ENCODE peak calls at places on chromosomes 7 and 10, in seven cellular contexts. E is suprapubic skin, J is endothelial cell, L is PC-3, S is nephron progenitor cell, F is tibial artery, Q is cardiac fibroblast. I is an unnamed sample.

GRCh38 chr7:21651697-21652096 is 108.9 kb downstream of the DNAH11 start:
- DNase-seq in L (no peak), F (no peak), J (no peak), S (no peak), Q (no peak), E (no peak), I (no peak)

GRCh38 chr7:104940023-104940710 is 73.8 kb upstream of the KMT2E start:
- DNase-seq in E (no peak), F (no peak), L (no peak), J (no peak), Q (no peak), S (no peak), I (no peak)

GRCh38 chr7:158617737-158618128 is 30.1 kb upstream of the PTPRN2 start:
- DNase-seq in J (no peak), Q (peak; percentile 9), S (no peak), E (no peak), F (no peak), L (no peak), I (no peak)

GRCh38 chr10:74922921-74923320 is 96.5 kb downstream of the KAT6B start:
- DNase-seq in F (no peak), L (peak; percentile 100), J (no peak), Q (peak; percentile 50), S (no peak), E (no peak), I (no peak)

GRCh38 chr10:57096044-57096443 is 735.0 kb upstream of the ZWINT start:
- DNase-seq in E (no peak), Q (no peak), J (no peak), L (no peak), S (no peak), F (no peak), I (no peak)

GRCh38 chr7:146115665-146116451 is 743 bp upstream of the CNTNAP2 start:
- DNase-seq in E (no peak), S (peak; percentile 97), L (peak; percentile 46), J (peak; percentile 60), Q (peak; percentile 41), F (no peak), I (peak; percentile 87)

GRCh38 chr10:12902135-12902572 is 99.4 kb downstream of the CCDC3 start:
- DNase-seq in J (peak; percentile 67), E (no peak), F (peak; percentile 66), L (peak; percentile 53), S (peak; percentile 75), Q (peak; percentile 66), I (peak; percentile 67)

GRCh38 chr7:33143996-33144718 is 14.8 kb downstream of the BBS9 start:
- DNase-seq in L (peak; percentile 32), J (no peak), S (no peak), Q (peak; percentile 37), E (no peak), F (no peak), I (no peak)

GRCh38 chr10:70518695-70519094 is 40.1 kb downstream of the PALD1 start:
- DNase-seq in L (peak; percentile 93), J (no peak), S (no peak), Q (peak; percentile 28), E (no peak), F (no peak), I (no peak)

GRCh38 chr10:28202941-28203352 is 99.9 kb downstream of the MPP7 start:
- DNase-seq in Q (no peak), L (peak; percentile 4), S (peak; percentile 16), E (no peak), J (no peak), F (peak; percentile 64), I (no peak)

GRCh38 chr10:110568055-110568735 is 700 bp downstream of the SMC3 start:
- DNase-seq in J (peak; percentile 35), E (peak; percentile 81), S (peak; percentile 52), F (peak; percentile 44), Q (peak; percentile 26), L (peak; percentile 7), I (peak; percentile 62)

GRCh38 chr7:5419523-5420107 is 4.0 kb downstream of the TNRC18 start:
- DNase-seq in S (peak; percentile 43), J (peak; percentile 21), E (no peak), L (peak; percentile 17), F (no peak), Q (peak; percentile 32), I (peak; percentile 35)

GRCh38 chr7:101900103-101900502 is 82.7 kb downstream of the CUX1 start:
- DNase-seq in J (no peak), L (no peak), F (peak; percentile 46), E (no peak), Q (no peak), S (no peak), I (no peak)

GRCh38 chr7:130154501-130155317 is 50.5 kb downstream of the TMEM209 start:
- DNase-seq in E (no peak), J (peak; percentile 31), S (no peak), Q (no peak), F (no peak), L (peak; percentile 19), I (peak; percentile 79)

GRCh38 chr10:126872768-126873167 is 32.5 kb upstream of the DOCK1 start:
- DNase-seq in S (no peak), J (no peak), L (no peak), E (no peak), Q (peak; percentile 9), F (no peak), I (no peak)

GRCh38 chr7:82428186-82428961 is 15.2 kb downstream of the CACNA2D1 start:
- DNase-seq in L (no peak), F (no peak), E (no peak), Q (peak; percentile 72), S (no peak), J (no peak), I (no peak)

GRCh38 chr7:6433814-6434630 is 13.7 kb downstream of the DAGLB start:
- DNase-seq in F (no peak), E (no peak), Q (no peak), S (no peak), J (no peak), L (no peak), I (no peak)

GRCh38 chr7:43943702-43944187 is 17.5 kb downstream of the UBE2D4 start:
- DNase-seq in E (no peak), L (no peak), S (no peak), Q (no peak), F (no peak), J (no peak), I (no peak)

GRCh38 chr10:132457328-132458070 is 60.5 kb downstream of the PWWP2B start:
- DNase-seq in L (peak; percentile 27), Q (no peak), F (no peak), J (no peak), S (peak; percentile 6), E (peak; percentile 67), I (peak; percentile 18)
- TF ChIP-seq CTCF in L (peak; percentile 42), Q (no peak), F (no peak), J (no peak), S (no peak), E (no peak), I (no peak)

GRCh38 chr10:14244801-14245211 is 85.9 kb downstream of the FRMD4A start:
- DNase-seq in E (no peak), S (no peak), Q (peak; percentile 72), L (peak; percentile 29), J (no peak), F (no peak), I (no peak)

GRCh38 chr10:14236341-14236740 is 94.4 kb downstream of the FRMD4A start:
- DNase-seq in S (no peak), J (no peak), L (no peak), F (no peak), E (no peak), Q (no peak), I (no peak)

GRCh38 chr10:14241196-14241595 is 89.5 kb downstream of the FRMD4A start:
- DNase-seq in E (no peak), J (no peak), L (no peak), S (no peak), Q (no peak), F (no peak), I (no peak)

GRCh38 chr10:14244147-14244546 is 86.6 kb downstream of the FRMD4A start:
- DNase-seq in J (peak; percentile 8), F (no peak), E (no peak), Q (peak; percentile 6), L (no peak), S (no peak), I (no peak)

DNA sequence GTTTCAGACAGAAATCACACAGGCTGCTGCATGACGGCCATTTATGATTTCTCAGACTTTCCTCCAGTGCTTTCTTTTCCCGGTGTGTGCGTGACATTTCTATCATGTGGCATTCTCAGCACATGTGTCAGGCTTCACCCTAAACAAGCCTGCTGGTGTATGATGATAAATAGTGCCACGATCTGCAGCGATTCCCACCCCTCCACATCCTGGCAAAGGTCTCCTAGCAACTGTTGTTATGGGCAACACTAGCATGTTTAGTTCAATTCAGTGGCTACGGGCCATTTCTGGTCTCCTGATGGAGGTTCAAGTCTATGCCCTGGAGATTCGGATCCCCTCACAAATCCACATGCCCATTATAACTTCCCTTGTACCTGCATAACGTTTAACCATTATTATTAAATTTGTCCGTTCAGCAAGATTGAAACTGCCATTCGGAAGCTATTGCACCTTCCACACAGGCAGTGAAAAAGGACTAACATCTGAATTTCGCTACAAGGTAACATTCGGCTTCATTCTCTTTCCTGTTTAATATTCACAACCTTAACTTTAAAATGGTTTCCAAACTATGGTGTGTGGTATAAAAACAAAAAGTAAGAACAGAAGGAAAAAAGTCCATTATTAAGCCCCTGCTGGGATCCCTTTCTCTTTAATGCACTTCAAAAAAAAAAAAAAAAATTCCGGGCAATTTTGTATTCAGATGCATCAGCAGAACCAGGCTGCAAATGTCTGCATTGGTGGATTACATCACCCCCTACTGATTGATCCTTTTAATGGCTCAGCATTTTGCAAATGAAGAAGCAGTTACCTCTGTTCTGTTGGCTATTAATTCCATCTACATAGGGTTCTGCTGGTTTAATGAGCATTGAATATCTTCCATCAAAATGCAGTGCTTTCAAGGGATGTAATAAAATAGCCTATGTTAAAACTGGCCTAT is 90.2 kb downstream of the FRMD4A start:
- DNase-seq in E (no peak), L (no peak), J (peak; percentile 36), S (no peak), F (no peak), Q (peak; percentile 39), I (no peak)
- TF ChIP-seq CTCF in E (no peak), L (no peak), J (no peak), S (no peak), F (no peak), Q (no peak), I (peak; percentile 30)

GRCh38 chr10:130159395-130159794 is 23.2 kb downstream of the GLRX3 start:
- DNase-seq in J (no peak), E (no peak), L (peak; percentile 7), F (no peak), Q (no peak), S (no peak), I (no peak)

GRCh38 chr10:130161331-130161730 is 25.1 kb downstream of the GLRX3 start:
- DNase-seq in S (no peak), Q (no peak), F (no peak), J (no peak), L (no peak), E (no peak), I (no peak)

DNA sequence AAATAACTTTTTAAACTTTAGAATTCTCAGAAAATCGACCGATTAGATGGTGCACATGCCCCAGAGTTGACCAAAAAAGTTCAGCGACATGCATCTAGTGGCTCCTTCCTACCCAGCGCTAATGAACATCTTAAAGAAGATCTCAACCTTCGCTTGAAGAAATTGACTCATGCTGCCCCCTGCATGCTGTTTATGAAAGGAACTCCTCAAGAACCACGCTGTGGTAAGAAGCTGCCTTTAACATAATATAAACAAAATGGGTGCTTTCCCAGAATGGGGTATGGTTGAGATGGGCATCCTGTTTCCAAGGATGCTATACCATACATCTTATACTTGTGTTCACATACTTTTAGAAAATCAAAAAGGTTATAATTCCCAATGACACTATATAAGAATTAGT is 24.6 kb downstream of the GLRX3 start:
- DNase-seq in F (no peak), E (no peak), S (no peak), Q (no peak), L (no peak), J (no peak), I (no peak)
- TF ChIP-seq CTCF in F (no peak), E (no peak), S (no peak), Q (no peak), L (peak; percentile 24), J (no peak), I (no peak)

GRCh38 chr7:112214887-112215286 is 8.4 kb downstream of the ZNF277 start:
- DNase-seq in Q (no peak), J (no peak), S (no peak), E (no peak), L (no peak), F (no peak), I (no peak)
- TF ChIP-seq CTCF in Q (no peak), J (no peak), S (no peak), E (no peak), L (peak; percentile 17), F (no peak), I (no peak)